ENCODE peak calls at places on chromosomes 4 and X, in seven cellular contexts. H, Z, J, B, X, R and Q are unnamed samples. For H3K4me1 and H3K27me3, the result is how much of the 10 kb centered on the place peaks cover.

GRCh38 chrX:123340691-123341090 is 156.6 kb downstream of the GRIA3 start:
- DNase-seq in H (no peak), Z (no peak), J (no peak), B (no peak), X (no peak), R (no peak), Q (no peak)

GRCh38 chr4:139438141-139438540 is 15.8 kb upstream of the RAB33B start:
- DNase-seq in H (no peak), Z (no peak), J (no peak), B (no peak), X (no peak), R (no peak), Q (no peak)

GRCh38 chr4:142044271-142044670 is 407.9 kb downstream of the IL15 start:
- DNase-seq in H (no peak), Z (no peak), J (no peak), B (no peak), X (no peak), R (no peak), Q (no peak)

GRCh38 chrX:136540226-136540625 is 8.2 kb downstream of the VGLL1 start:
- DNase-seq in H (no peak), Z (no peak), J (no peak), B (no peak), X (no peak), R (no peak), Q (no peak)

GRCh38 chr4:24988776-24989175 is 42.0 kb downstream of the LGI2 start:
- DNase-seq in H (no peak), Z (peak), J (no peak), B (peak), X (peak), R (no peak), Q (no peak)

GRCh38 chr4:142656178-142656577 is 189.9 kb downstream of the INPP4B start:
- DNase-seq in H (no peak), Z (no peak), J (no peak), B (peak), X (peak), R (no peak), Q (peak)

GRCh38 chrX:132375941-132376340 is 112.9 kb downstream of the MBNL3 start:
- DNase-seq in H (no peak), Z (peak), J (no peak), B (no peak), X (no peak), R (no peak), Q (no peak)

GRCh38 chrX:1423215-1423614 is 29.5 kb downstream of the ASMTL start:
- DNase-seq in H (no peak), Z (no peak), J (no peak), B (no peak), X (no peak), R (no peak), Q (no peak)

GRCh38 chrX:132425744-132426318 is 63.0 kb downstream of the MBNL3 start:
- DNase-seq in H (no peak), Z (no peak), J (no peak), B (no peak), X (no peak), R (no peak), Q (no peak)

GRCh38 chr4:17780461-17781071 is 855 bp downstream of the FAM184B start:
- DNase-seq in H (peak), Z (no peak), J (no peak), B (no peak), X (peak), R (no peak), Q (no peak)

GRCh38 chr4:139401368-139401767 is 52.6 kb upstream of the RAB33B start:
- DNase-seq in H (no peak), Z (no peak), J (no peak), B (no peak), X (no peak), R (no peak), Q (no peak)

GRCh38 chr4:153987291-153987690 is 198.4 kb upstream of the SFRP2 start:
- DNase-seq in H (no peak), Z (no peak), J (no peak), B (no peak), X (no peak), R (no peak), Q (no peak)

GRCh38 chrX:127138218-127138617 is 318.7 kb downstream of the PRR32 start:
- DNase-seq in H (no peak), Z (no peak), J (no peak), B (no peak), X (no peak), R (no peak), Q (no peak)

GRCh38 chr4:89216866-89217265 is 90.7 kb downstream of the GPRIN3 start:
- DNase-seq in H (no peak), Z (no peak), J (no peak), B (no peak), X (no peak), R (no peak), Q (no peak)

GRCh38 chr4:105147226-105148151 is 813 bp downstream of the TET2 start:
- DNase-seq in H (peak), Z (peak), J (peak), B (no peak), X (peak), R (no peak), Q (peak)

GRCh38 chr4:30258949-30259348 is 461.2 kb upstream of the PCDH7 start:
- DNase-seq in H (no peak), Z (no peak), J (no peak), B (no peak), X (no peak), R (no peak), Q (no peak)

GRCh38 chr4:156959298-156959702 is 12.3 kb downstream of the PDGFC start:
- DNase-seq in H (no peak), Z (no peak), J (no peak), B (no peak), X (no peak), R (no peak), Q (no peak)

GRCh38 chrX:13369541-13370140 is 49.8 kb upstream of the ATXN3L start:
- DNase-seq in H (no peak), Z (no peak), J (no peak), B (no peak), X (no peak), R (no peak), Q (no peak)

GRCh38 chr4:78298618-78299017 is 241.5 kb downstream of the FRAS1 start:
- DNase-seq in H (no peak), Z (no peak), J (no peak), B (no peak), X (no peak), R (no peak), Q (no peak)

GRCh38 chrX:126165721-126166401 is at the start of gene DCAF12L2:
- DNase-seq in H (no peak), Z (no peak), J (no peak), B (no peak), X (peak), R (no peak), Q (no peak)

GRCh38 chr4:139736661-139737060 is 71.0 kb downstream of the MGST2 start:
- DNase-seq in H (no peak), Z (no peak), J (no peak), B (no peak), X (peak), R (no peak), Q (no peak)

GRCh38 chrX:135437867-135438733 is 16.4 kb downstream of the SMIM10L2A start:
- DNase-seq in H (no peak), Z (no peak), J (peak), B (no peak), X (peak), R (no peak), Q (no peak)

GRCh38 chr4:98733601-98734000 is 75.2 kb upstream of the TSPAN5 start:
- DNase-seq in H (no peak), Z (no peak), J (no peak), B (no peak), X (no peak), R (no peak), Q (no peak)

GRCh38 chr4:56626963-56627362 is 54.1 kb downstream of the HOPX start:
- DNase-seq in H (peak), Z (peak), J (no peak), B (no peak), X (no peak), R (no peak), Q (no peak)

GRCh38 chrX:148878371-148878770 is 378.0 kb downstream of the AFF2 start:
- DNase-seq in H (no peak), Z (peak), J (no peak), B (no peak), X (no peak), R (no peak), Q (no peak)

GRCh38 chr4:6391852-6392188 is 80.6 kb downstream of the PPP2R2C start:
- DNase-seq in H (no peak), Z (no peak), J (no peak), B (peak), X (no peak), R (no peak), Q (no peak)

GRCh38 chr4:135508006-135508714 is 1306.6 kb upstream of the PABPC4L start:
- DNase-seq in H (no peak), Z (peak), J (no peak), B (peak), X (no peak), R (no peak), Q (no peak)

GRCh38 chr4:40046311-40046980 is 10.2 kb upstream of the N4BP2 start:
- DNase-seq in H (peak), Z (peak), J (peak), B (no peak), X (no peak), R (no peak), Q (no peak)

GRCh38 chr4:40038972-40039371 is 17.7 kb upstream of the N4BP2 start:
- DNase-seq in H (no peak), Z (peak), J (no peak), B (no peak), X (no peak), R (no peak), Q (no peak)

GRCh38 chr4:40043786-40044185 is 12.9 kb upstream of the N4BP2 start:
- DNase-seq in H (no peak), Z (no peak), J (no peak), B (no peak), X (no peak), R (no peak), Q (no peak)

DNA sequence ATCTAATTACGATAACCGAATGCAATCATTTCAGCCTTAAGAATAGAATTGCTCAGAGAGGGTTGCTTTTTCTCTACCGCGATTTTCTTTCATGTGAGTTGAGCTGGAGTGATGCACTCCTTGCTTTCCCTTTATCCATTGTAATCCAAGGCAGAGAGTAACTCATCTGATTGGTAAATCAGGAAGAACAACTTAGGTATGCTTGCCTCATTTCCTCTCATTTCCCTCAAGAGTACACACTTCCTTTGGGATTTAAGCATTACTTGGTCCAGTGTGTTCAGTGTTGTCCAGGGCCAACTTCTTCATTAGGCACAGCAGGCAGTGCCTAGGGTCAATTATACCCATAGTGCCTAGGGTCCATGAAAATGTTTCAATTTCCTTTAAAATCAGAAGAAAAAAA is 15.7 kb upstream of the N4BP2 start:
- DNase-seq in H (no peak), Z (no peak), J (no peak), B (no peak), X (no peak), R (no peak), Q (no peak)
- H3K4me1 ChIP-seq in H (under half), Z (under half), J (under half), B (under half), X (under half), R (under half), Q (under half)

GRCh38 chr4:95643627-95644026 is 94.9 kb upstream of the UNC5C start:
- DNase-seq in H (no peak), Z (no peak), J (no peak), B (no peak), X (no peak), R (no peak), Q (no peak)
- H3K27ac ChIP-seq in H (no peak), Z (no peak), J (no peak), B (no peak), X (no peak), R (no peak), Q (no peak)

GRCh38 chrX:112087545-112087944 is 5.0 kb upstream of the TRPC5 start:
- DNase-seq in H (no peak), Z (no peak), J (no peak), B (no peak), X (no peak), R (no peak), Q (no peak)

GRCh38 chrX:112083624-112084326 is 1.2 kb upstream of the TRPC5 start:
- DNase-seq in H (no peak), Z (no peak), J (no peak), B (no peak), X (peak), R (no peak), Q (no peak)

GRCh38 chrX:112085149-112085548 is 2.6 kb upstream of the TRPC5 start:
- DNase-seq in H (no peak), Z (no peak), J (no peak), B (no peak), X (no peak), R (no peak), Q (no peak)

GRCh38 chrX:112078606-112079005 is 4.0 kb downstream of the TRPC5 start:
- DNase-seq in H (no peak), Z (no peak), J (no peak), B (no peak), X (no peak), R (no peak), Q (no peak)

DNA sequence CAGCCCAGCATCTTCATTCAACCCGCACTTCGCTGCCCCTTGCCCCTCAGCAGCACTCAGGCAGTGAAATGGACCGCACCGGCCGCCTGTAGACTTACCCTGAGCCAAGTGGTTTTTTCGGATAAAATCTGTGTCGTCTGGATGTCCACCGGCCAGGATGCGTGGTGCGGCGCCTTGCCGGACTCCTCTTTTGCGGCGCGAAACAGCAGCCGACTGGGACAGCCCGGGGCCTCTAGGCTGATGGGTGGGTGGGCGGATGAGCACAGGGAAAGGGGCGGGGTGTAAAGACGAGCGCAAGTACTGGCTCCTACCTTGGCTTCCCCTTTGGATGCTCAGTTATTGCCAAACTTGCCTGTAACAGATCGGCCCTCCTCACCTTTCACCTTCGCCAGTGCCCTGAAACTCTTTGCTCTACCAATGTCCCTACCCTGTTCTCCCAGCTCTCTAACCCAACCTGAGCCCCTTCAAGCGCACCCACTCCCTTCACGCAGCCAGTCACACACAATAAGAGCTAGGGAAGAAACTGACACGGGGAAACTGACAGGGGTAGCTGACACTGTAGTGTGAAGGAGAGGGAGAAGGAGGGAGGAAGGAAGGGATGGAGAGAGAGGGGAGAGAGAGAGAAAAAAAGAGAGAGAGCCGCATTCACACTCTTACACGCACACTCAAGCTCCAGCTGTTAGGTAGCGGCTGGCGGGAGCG is 644 bp downstream of the TRPC5 start:
- DNase-seq in H (no peak), Z (no peak), J (no peak), B (no peak), X (peak), R (no peak), Q (no peak)
- H3K27me3 ChIP-seq in H (under half), Z (under half), J (under half), B (under half), X (under half), R (under half), Q (under half)

GRCh38 chr4:8186883-8187282 is 12.2 kb upstream of the SH3TC1 start:
- DNase-seq in H (no peak), Z (no peak), J (no peak), B (no peak), X (no peak), R (no peak), Q (no peak)
- H3K4me1 ChIP-seq in H (under half), Z (under half), J (under half), B (under half), X (under half), R (under half), Q (under half)

DNA sequence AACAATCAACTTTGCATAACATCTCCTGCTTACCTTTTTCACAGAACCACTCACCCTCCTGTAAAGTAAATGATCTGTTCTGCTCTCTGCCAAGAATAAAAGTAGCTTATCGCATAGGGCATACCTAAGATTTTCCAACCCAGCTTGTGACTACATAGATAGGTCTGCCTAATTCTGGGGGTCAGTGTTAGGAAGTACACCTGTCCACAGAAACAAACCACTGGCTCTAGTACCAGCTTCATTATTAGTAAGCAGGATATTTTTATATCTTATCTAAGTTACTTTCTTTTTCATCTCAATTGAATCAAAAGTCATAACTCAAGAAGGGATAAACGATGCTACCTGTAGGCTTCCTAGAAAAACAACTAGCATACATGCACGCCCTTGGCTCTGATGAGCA is 23.8 kb downstream of the CXCL1 start:
- DNase-seq in H (no peak), Z (no peak), J (no peak), B (no peak), X (no peak), R (no peak), Q (no peak)
- H3K27ac ChIP-seq in H (no peak), Z (no peak), J (no peak), B (no peak), X (no peak), R (no peak), Q (no peak)

GRCh38 chr4:815464-816146 is 10.3 kb downstream of the CPLX1 start:
- DNase-seq in H (no peak), Z (no peak), J (no peak), B (no peak), X (no peak), R (no peak), Q (no peak)

GRCh38 chr4:818106-818921 is 7.6 kb downstream of the CPLX1 start:
- DNase-seq in H (no peak), Z (no peak), J (no peak), B (no peak), X (peak), R (no peak), Q (no peak)

GRCh38 chr4:813900-814299 is 12.0 kb downstream of the CPLX1 start:
- DNase-seq in H (no peak), Z (no peak), J (no peak), B (no peak), X (peak), R (no peak), Q (no peak)

GRCh38 chr4:819401-820229 is 6.3 kb downstream of the CPLX1 start:
- DNase-seq in H (no peak), Z (no peak), J (no peak), B (no peak), X (peak), R (no peak), Q (no peak)

DNA sequence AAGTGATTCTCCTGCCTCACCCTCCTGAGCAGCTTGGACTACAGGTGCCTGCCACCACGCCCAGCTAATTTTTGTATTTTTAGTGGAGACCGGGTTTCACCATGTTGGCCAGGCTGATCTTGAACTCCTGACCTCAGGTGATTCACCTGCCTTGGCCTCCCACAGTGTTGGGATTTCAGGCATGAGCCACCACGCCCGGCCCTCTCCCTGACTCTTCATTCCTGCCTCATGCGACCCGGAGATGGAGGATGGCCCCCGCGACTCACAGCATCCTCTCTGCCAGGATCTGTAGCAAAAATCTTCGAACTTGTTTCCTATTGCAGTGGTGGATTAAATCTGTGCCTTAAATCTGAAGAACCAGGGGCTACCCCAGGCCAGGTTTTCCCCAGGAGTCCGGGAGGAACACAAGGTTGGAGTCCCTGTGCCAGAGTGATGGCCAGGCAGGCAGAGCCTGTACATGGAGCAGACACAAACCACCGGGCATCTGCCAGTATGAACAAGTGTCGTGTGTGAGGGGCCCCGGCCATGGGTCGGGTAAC is 11.5 kb downstream of the CPLX1 start:
- DNase-seq in H (no peak), Z (no peak), J (no peak), B (no peak), X (no peak), R (no peak), Q (no peak)
- H3K27me3 ChIP-seq in H (under half), Z (under half), J (under half), B (under half), X (half or more), R (half or more), Q (under half)